ENCODE peak calls at places on chromosomes 16 and 17, in nine cellular contexts. I is transverse colon, T is GM12878, F is HepG2, P is sigmoid colon, U is A549, Y is stomach, A is esophagus muscularis mucosa, J is tibial nerve. B is an unnamed sample.

GRCh38 chr16:9151597-9151996 is 60.2 kb downstream of the HAPSTR1 start:
- DNase-seq in Y (no peak), U (no peak), A (no peak), P (no peak), T (no peak), J (no peak), I (no peak), F (peak), B (no peak)

GRCh38 chr17:14921936-14922335 is 343.2 kb downstream of the PMP22 start:
- DNase-seq in I (no peak), A (no peak), F (no peak), P (no peak), U (no peak), T (no peak), J (no peak), Y (no peak), B (no peak)

GRCh38 chr16:64971211-64971610 is 150.7 kb downstream of the CDH11 start:
- DNase-seq in P (no peak), A (no peak), U (no peak), T (no peak), Y (no peak), F (no peak), J (no peak), I (no peak), B (no peak)

GRCh38 chr17:15941781-15942180 is 3.1 kb upstream of the ADORA2B start:
- DNase-seq in P (peak), I (no peak), Y (no peak), F (no peak), A (no peak), T (no peak), J (no peak), U (no peak), B (no peak)

GRCh38 chr17:49444384-49444783 is 29.7 kb upstream of the PHB1 start:
- DNase-seq in T (no peak), A (no peak), P (peak), J (no peak), Y (no peak), F (no peak), I (no peak), U (no peak), B (no peak)

GRCh38 chr16:61915569-61915968 is 120.7 kb downstream of the CDH8 start:
- DNase-seq in A (no peak), Y (no peak), P (no peak), U (no peak), F (no peak), I (no peak), T (no peak), J (no peak), B (no peak)

GRCh38 chr16:49488740-49489525 is 115.3 kb downstream of the C16orf78 start:
- DNase-seq in P (peak), T (no peak), J (no peak), U (no peak), F (no peak), A (no peak), I (peak), Y (no peak), B (no peak)

GRCh38 chr16:67969286-67970039 is 1.0 kb upstream of the SLC12A4 start:
- DNase-seq in A (no peak), I (no peak), F (peak), U (no peak), J (no peak), Y (no peak), T (no peak), P (no peak), B (no peak)

GRCh38 chr17:7294614-7295153 is at the start of gene YBX2:
- DNase-seq in F (no peak), Y (peak), I (peak), P (no peak), A (no peak), J (no peak), U (peak), T (no peak), B (peak)

GRCh38 chr17:70313031-70313430 is 143.7 kb downstream of the KCNJ2 start:
- DNase-seq in T (no peak), J (no peak), U (no peak), A (no peak), Y (no peak), I (no peak), F (no peak), P (no peak), B (no peak)

GRCh38 chr17:44218344-44219125 is 940 bp downstream of the UBTF start:
- DNase-seq in J (peak), P (peak), U (peak), Y (peak), I (peak), T (no peak), A (no peak), F (peak), B (peak)
- TF ChIP-seq POLR2A in J (no peak), P (no peak), U (peak), Y (no peak), I (no peak), T (no peak), A (peak), F (peak), B (peak)

GRCh38 chr16:75804368-75804767 is 78.1 kb upstream of the CPHXL start:
- DNase-seq in A (no peak), T (no peak), P (no peak), U (no peak), Y (no peak), J (no peak), F (no peak), I (no peak), B (no peak)

GRCh38 chr16:75805946-75806345 is 79.7 kb upstream of the CPHXL start:
- DNase-seq in T (no peak), U (no peak), I (no peak), P (no peak), Y (no peak), F (no peak), J (no peak), A (no peak), B (no peak)

GRCh38 chr16:75806487-75806886 is 80.2 kb upstream of the CPHXL start:
- DNase-seq in T (no peak), I (no peak), P (no peak), A (no peak), J (no peak), F (no peak), Y (no peak), U (no peak), B (no peak)

GRCh38 chr16:75801307-75801706 is 75.0 kb upstream of the CPHXL start:
- DNase-seq in P (no peak), Y (no peak), A (no peak), F (no peak), J (no peak), U (no peak), I (no peak), T (no peak), B (no peak)

DNA sequence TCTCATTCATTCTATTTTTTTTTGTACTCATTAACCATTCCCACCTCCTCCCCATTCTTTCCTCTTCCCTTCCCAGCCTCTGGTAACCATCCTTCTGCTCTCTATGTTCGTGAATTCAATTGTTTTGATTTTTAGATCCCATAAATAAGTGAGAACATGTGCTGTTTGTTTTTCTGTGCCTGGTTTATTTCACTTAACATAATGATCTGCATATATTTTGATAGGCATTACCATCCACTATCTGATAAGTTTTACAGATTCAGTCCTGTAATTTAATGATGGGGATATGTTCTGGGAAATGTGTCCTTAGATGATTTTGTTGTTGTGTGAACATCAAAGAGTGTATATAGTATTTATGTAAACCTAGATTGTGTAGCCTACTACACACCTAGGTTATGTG is 77.5 kb upstream of the CPHXL start:
- DNase-seq in A (no peak), Y (no peak), T (no peak), J (no peak), I (no peak), F (no peak), P (no peak), U (no peak), B (no peak)
- TF ChIP-seq EP300 in A (no peak), Y (no peak), T (no peak), J (no peak), I (no peak), F (no peak), P (no peak), U (no peak), B (no peak)

DNA sequence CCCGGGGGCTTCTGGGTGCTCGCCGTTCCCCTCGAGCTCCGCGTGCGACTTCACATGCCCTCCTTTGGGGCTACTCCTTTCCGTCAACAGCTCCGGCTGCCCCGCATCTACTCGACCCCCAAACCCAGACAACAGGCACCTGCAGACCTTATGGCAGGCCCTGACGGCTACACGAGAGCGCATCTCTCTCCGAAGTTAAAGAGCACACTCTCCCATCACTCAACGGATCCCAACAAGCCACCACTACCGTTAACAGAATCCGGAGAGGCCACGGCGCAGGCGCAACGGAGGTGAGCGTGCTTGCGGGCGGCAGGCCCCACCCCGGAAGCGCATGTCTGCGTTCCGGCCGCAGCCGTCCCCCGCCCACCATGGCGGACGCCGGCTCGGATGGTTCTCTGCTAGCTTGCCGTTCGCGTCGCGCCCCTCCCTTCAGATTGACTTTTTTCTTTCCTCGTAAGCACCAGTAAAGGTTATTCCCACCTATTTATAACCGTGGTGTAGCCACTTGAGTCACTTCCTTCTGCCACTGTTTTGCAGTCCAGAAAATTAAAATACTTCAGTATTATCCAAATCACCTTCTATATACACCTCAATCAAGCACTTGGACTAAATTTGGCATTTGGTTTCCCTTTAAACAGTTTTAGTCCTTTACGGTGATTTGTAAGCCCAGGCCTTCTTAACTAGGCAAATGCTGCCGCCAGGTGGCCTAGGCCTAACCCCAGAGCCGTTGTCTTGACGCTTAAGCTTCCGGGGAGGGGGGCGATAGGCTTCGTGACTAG is at the start of gene POLG2:
- DNase-seq in F (peak), A (peak), T (peak), Y (peak), J (peak), P (peak), U (peak), I (peak), B (peak)
- TF ChIP-seq POLR2A in F (peak), A (no peak), T (peak), Y (no peak), J (no peak), P (no peak), U (peak), I (peak), B (peak)

GRCh38 chr16:87335968-87336849 is 19.0 kb upstream of the C16orf95 start:
- DNase-seq in A (no peak), P (no peak), I (no peak), U (no peak), J (no peak), Y (no peak), F (no peak), T (no peak), B (no peak)
- TF ChIP-seq EP300 in A (no peak), P (no peak), I (no peak), U (no peak), J (no peak), Y (no peak), F (no peak), T (no peak), B (no peak)

GRCh38 chr16:6753553-6753952 is 579.1 kb upstream of the RBFOX1 start:
- DNase-seq in U (no peak), Y (no peak), J (no peak), T (no peak), I (no peak), F (no peak), A (no peak), P (no peak), B (no peak)
- TF ChIP-seq POLR2A in U (no peak), Y (no peak), J (no peak), T (no peak), I (no peak), F (no peak), A (no peak), P (no peak), B (no peak)

GRCh38 chr17:80513201-80513600 is 31.4 kb upstream of the RPTOR start:
- DNase-seq in F (no peak), A (no peak), J (no peak), P (no peak), I (no peak), T (no peak), Y (no peak), U (no peak), B (no peak)
- TF ChIP-seq EP300 in F (no peak), A (no peak), J (no peak), P (no peak), I (no peak), T (no peak), Y (no peak), U (no peak), B (no peak)

GRCh38 chr17:75720656-75721462 is at the start of gene ITGB4:
- DNase-seq in T (no peak), U (peak), A (no peak), J (peak), P (no peak), Y (peak), I (peak), F (peak), B (no peak)
- TF ChIP-seq POLR2A in T (no peak), U (no peak), A (no peak), J (peak), P (no peak), Y (no peak), I (peak), F (no peak), B (no peak)

DNA sequence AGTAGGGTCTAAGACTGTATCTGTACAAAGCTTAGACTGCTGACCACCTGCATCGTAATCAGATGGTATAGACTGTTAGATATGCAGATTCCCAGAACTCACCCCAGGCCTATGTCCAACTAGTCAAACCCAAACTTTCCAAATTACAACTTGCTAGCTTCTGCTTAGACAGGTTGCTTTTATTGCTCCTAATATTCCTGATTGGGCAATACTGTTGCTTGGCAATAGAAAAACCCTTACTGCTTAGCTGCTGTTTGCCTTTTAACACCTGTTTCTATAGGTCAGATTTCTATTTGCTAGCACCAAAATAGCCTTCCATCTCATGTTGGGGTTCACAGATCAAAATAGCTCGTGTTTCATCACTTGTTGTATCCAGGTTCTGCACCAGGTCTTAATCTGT is 2.9 kb downstream of the ZP2 start:
- DNase-seq in P (no peak), T (no peak), J (no peak), A (no peak), Y (no peak), U (no peak), I (no peak), F (no peak), B (no peak)
- TF ChIP-seq EP300 in P (no peak), T (no peak), J (no peak), A (no peak), Y (no peak), U (no peak), I (no peak), F (no peak), B (no peak)

GRCh38 chr16:78987676-78988075 is 612.9 kb downstream of the MAF start:
- DNase-seq in P (no peak), U (no peak), T (no peak), J (no peak), Y (no peak), I (no peak), A (no peak), F (peak), B (no peak)
- TF ChIP-seq POLR2A in P (no peak), U (no peak), T (no peak), J (no peak), Y (no peak), I (no peak), A (no peak), F (no peak), B (no peak)

B was measured in ovary.